ENCODE peak calls at places on chromosomes 2 and 18, in five cellular contexts. V is Panc1; S is stimulated activated CD4-positive, alpha-beta T cell treated with anti-CD3 and anti-CD28 coated beads, Interleukin-2, amount 100 ng/mL, for 48 hours; G is WTC11; M is cerebellar cortex. P is an unnamed sample.

GRCh38 chr2:239357954-239358754 is 42.7 kb downstream of the HDAC4 start:
- DNase-seq in S (no peak), V (no peak), G (no peak), M (no peak), P (peak)

GRCh38 chr2:98118852-98119251 is 31.9 kb downstream of the VWA3B start:
- DNase-seq in M (no peak), S (no peak), V (no peak), G (no peak), P (no peak)

GRCh38 chr2:12070153-12070552 is 323.7 kb downstream of the LPIN1 start:
- DNase-seq in G (no peak), M (no peak), S (no peak), V (no peak), P (no peak)

GRCh38 chr18:49911414-49911813 is 98.1 kb upstream of the ACAA2 start:
- DNase-seq in V (no peak), G (no peak), S (no peak), M (no peak), P (no peak)

GRCh38 chr2:162838141-162838500 is 446 bp downstream of the KCNH7 start:
- DNase-seq in G (no peak), V (no peak), S (no peak), M (peak), P (no peak)

GRCh38 chr2:11004206-11004605 is 92.5 kb downstream of the KCNF1 start:
- DNase-seq in M (no peak), G (no peak), S (no peak), V (no peak), P (no peak)

GRCh38 chr2:169828141-169828811 is 1.0 kb downstream of the UBR3 start:
- DNase-seq in V (no peak), M (peak), S (peak), G (no peak), P (peak)

GRCh38 chr2:203804070-203804469 is 63.5 kb upstream of the CTLA4 start:
- DNase-seq in M (no peak), G (no peak), V (no peak), S (no peak), P (no peak)

GRCh38 chr2:132267372-132267771 is 105.6 kb upstream of the ANKRD30BL start:
- DNase-seq in M (no peak), G (no peak), V (no peak), S (no peak), P (no peak)

P was measured in H7.